ENCODE peak calls at places on chromosome 9, in seven cellular contexts. R is GM23248; G is left ventricle myocardium inferior; F is vagina; N is CD4-positive, CD25-positive, alpha-beta regulatory T cell; W is astrocyte of the cerebellum; A is ascending aorta. P is an unnamed sample.

GRCh38 chr9:93677061-93677571 is 100.7 kb downstream of the PHF2 start:
- DNase-seq in W (no peak), R (no peak), G (peak), A (peak), F (no peak), N (no peak), P (no peak)

GRCh38 chr9:136267261-136268111 is 21.9 kb upstream of the QSOX2 start:
- DNase-seq in W (peak), F (no peak), N (peak), G (peak), A (no peak), R (peak), P (peak)

GRCh38 chr9:127158995-127159801 is 36.8 kb upstream of the ANGPTL2 start:
- DNase-seq in R (peak), F (peak), G (no peak), W (peak), N (no peak), A (no peak), P (no peak)

GRCh38 chr9:119758241-119758640 is 389.0 kb upstream of the BRINP1 start:
- DNase-seq in W (no peak), N (no peak), A (no peak), F (no peak), G (no peak), R (no peak), P (no peak)

GRCh38 chr9:77961541-77961940 is 70.1 kb downstream of the GNAQ start:
- DNase-seq in A (no peak), R (peak), F (no peak), W (no peak), N (no peak), G (no peak), P (no peak)

GRCh38 chr9:70405808-70406445 is 8.5 kb downstream of the KLF9 start:
- DNase-seq in R (no peak), N (no peak), G (no peak), F (no peak), W (no peak), A (no peak), P (no peak)

GRCh38 chr9:2289234-2289755 is 274.1 kb downstream of the SMARCA2 start:
- DNase-seq in G (no peak), N (no peak), F (no peak), W (no peak), R (no peak), A (no peak), P (no peak)

GRCh38 chr9:110440161-110440560 is 102.5 kb upstream of the TXNDC8 start:
- DNase-seq in F (no peak), R (peak), G (no peak), W (peak), N (no peak), A (no peak), P (no peak)

GRCh38 chr9:87086111-87086510 is 138.8 kb upstream of the GAS1 start:
- DNase-seq in W (no peak), G (no peak), A (no peak), F (no peak), N (no peak), R (no peak), P (no peak)

GRCh38 chr9:87085521-87085920 is 138.2 kb upstream of the GAS1 start:
- DNase-seq in N (no peak), A (no peak), R (no peak), W (no peak), F (no peak), G (no peak), P (no peak)

GRCh38 chr9:87085073-87085472 is 137.8 kb upstream of the GAS1 start:
- DNase-seq in A (no peak), N (no peak), G (no peak), W (no peak), F (no peak), R (no peak), P (no peak)

GRCh38 chr9:87084407-87084806 is 137.1 kb upstream of the GAS1 start:
- DNase-seq in R (no peak), G (no peak), N (no peak), W (no peak), F (no peak), A (no peak), P (no peak)

DNA sequence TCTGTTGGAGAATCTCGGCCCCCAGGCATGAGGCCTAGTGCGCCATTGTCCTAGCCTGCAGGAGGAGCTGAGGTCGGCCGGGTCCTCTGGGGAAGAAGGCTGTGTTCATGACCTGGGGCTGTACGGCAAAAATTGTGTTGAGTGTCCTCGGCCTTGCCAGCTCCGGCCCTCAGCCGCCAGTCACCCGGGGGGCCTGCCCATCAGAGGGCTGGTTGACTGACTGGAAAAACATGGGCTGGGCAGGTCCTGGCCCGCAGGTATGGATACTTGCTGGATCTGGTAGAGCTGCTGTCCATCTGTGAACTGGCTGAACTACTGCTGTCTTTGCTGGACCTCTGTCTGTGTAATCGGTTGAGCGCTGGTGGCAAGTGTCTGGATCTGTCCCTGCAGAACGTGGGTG is 136.7 kb upstream of the GAS1 start:
- DNase-seq in F (no peak), W (no peak), A (no peak), R (no peak), G (no peak), N (no peak), P (no peak)
- H3K4me3 ChIP-seq in F (no peak), W (no peak), A (no peak), R (no peak), G (no peak), N (no peak), P (no peak)

DNA sequence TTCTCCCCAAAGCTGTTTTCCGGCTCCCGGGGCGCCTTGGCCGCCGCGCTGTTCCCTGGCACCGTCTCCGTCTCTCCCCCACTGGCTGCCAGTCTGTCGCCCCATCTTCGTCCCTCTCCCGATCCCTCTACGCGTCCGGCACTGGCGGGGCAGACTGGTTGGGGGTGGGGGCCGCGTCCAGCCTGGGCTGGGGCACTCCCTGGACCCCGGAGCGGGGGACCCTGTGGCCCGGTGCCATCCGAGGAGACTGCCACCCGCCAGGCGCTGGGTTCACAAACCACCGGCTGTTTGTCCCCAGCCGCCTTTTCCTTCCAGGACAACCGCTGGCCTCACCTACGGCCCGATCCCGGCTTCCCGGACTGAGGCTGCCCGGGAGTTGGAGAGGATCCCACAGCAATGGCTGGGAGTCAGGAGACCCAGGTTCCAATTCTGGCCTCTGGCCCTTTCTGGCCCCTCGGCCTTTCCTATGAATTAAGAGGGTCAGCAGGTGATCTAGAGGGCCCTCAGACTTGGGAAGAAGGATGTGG is 1.0 kb upstream of the FIBCD1 start:
- DNase-seq in N (no peak), F (no peak), W (no peak), R (no peak), G (no peak), A (no peak), P (no peak)
- H3K4me3 ChIP-seq in N (no peak), F (peak), W (no peak), R (peak), G (peak), A (peak), P (no peak)

GRCh38 chr9:19104528-19105282 is 2.0 kb upstream of the HAUS6 start:
- DNase-seq in R (peak), G (no peak), F (no peak), A (no peak), N (no peak), W (no peak), P (no peak)

GRCh38 chr9:19102181-19102630 is 498 bp downstream of the HAUS6 start:
- DNase-seq in N (no peak), R (peak), F (no peak), G (no peak), W (no peak), A (no peak), P (peak)

GRCh38 chr9:19102631-19103345 is at the start of gene HAUS6:
- DNase-seq in W (peak), R (peak), N (peak), A (peak), G (peak), F (peak), P (peak)

GRCh38 chr9:19101203-19101602 is 1.5 kb downstream of the HAUS6 start:
- DNase-seq in F (no peak), N (no peak), A (no peak), G (no peak), R (no peak), W (no peak), P (no peak)
- H3K4me3 ChIP-seq in F (no peak), N (no peak), A (peak), G (peak), R (peak), W (peak), P (no peak)

GRCh38 chr9:25814023-25814422 is 135.8 kb upstream of the TUSC1 start:
- DNase-seq in A (no peak), N (no peak), F (no peak), G (no peak), R (no peak), W (no peak), P (no peak)

DNA sequence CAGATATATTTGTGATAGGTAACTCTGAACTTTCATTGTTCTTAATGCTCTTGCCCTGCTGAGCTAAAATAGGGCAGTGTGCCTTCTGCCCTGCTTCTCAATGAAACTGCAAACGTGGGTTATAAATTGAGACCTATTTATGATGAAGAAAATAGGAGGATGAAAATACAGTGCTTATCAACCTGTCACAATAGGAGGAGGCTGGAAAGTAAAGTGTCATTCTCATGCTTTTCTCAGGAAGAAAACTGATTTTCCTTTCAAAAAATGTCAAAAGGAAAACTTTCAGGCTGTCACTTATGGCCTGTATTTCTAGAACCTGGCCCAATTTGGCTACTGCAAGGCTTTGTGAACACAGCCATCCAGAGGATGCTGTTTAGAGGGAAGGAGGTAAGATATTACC is 130.3 kb upstream of the TUSC1 start:
- DNase-seq in R (no peak), W (no peak), N (no peak), A (no peak), G (no peak), F (no peak), P (no peak)
- H3K4me3 ChIP-seq in R (no peak), W (no peak), N (no peak), A (no peak), G (no peak), F (no peak), P (no peak)

GRCh38 chr9:90251311-90251710 is 391.3 kb downstream of the DIRAS2 start:
- DNase-seq in G (no peak), R (no peak), A (no peak), W (no peak), F (no peak), N (no peak), P (no peak)

GRCh38 chr9:90249094-90249493 is 393.5 kb downstream of the DIRAS2 start:
- DNase-seq in W (no peak), A (no peak), G (no peak), R (no peak), F (no peak), N (no peak), P (no peak)

GRCh38 chr9:90245661-90246060 is 397.0 kb downstream of the DIRAS2 start:
- DNase-seq in G (no peak), R (no peak), F (no peak), A (no peak), W (no peak), N (no peak), P (no peak)
- H3K4me3 ChIP-seq in G (no peak), R (no peak), F (no peak), A (no peak), W (no peak), N (no peak), P (no peak)

GRCh38 chr9:104258289-104259045 is 164.4 kb downstream of the SMC2 start:
- DNase-seq in N (no peak), G (no peak), W (no peak), A (no peak), R (no peak), F (no peak), P (no peak)
- H3K4me3 ChIP-seq in N (no peak), G (no peak), W (no peak), A (no peak), R (no peak), F (no peak), P (no peak)

GRCh38 chr9:21097817-21098216 is 20.1 kb upstream of the IFNB1 start:
- DNase-seq in R (no peak), A (no peak), N (no peak), W (no peak), F (no peak), G (no peak), P (no peak)
- H3K4me3 ChIP-seq in R (no peak), A (no peak), N (no peak), W (no peak), F (no peak), G (no peak), P (no peak)

P was measured in MM.1S.